ENCODE peak calls at places on chromosomes 5 and 9, in four cellular contexts. Y is mucosa of descending colon, C is NB4, M is OCI-LY7. P is an unnamed sample.

GRCh38 chr9:112327718-112328450 is 5.5 kb downstream of the PTBP3 start:
- DNase-seq in Y (no peak), C (no peak), M (no peak), P (no peak)

GRCh38 chr9:135714242-135715055 is 12.5 kb downstream of the KCNT1 start:
- DNase-seq in Y (no peak), C (no peak), M (no peak), P (no peak)

GRCh38 chr5:6759401-6759800 is 46.2 kb downstream of the TENT4A start:
- DNase-seq in Y (no peak), C (no peak), M (no peak), P (no peak)

GRCh38 chr5:136086776-136087566 is 45.7 kb upstream of the SMAD5 start:
- DNase-seq in Y (no peak), C (no peak), M (no peak), P (no peak)

GRCh38 chr5:1011226-1011631 is 2.6 kb downstream of the NKD2 start:
- DNase-seq in Y (peak; percentile 50), C (peak; percentile 54), M (peak; percentile 67), P (no peak)

GRCh38 chr5:59380350-59380951 is 513.1 kb downstream of the PDE4D start:
- DNase-seq in Y (no peak), C (peak; percentile 84), M (peak; percentile 56), P (peak; percentile 39)

GRCh38 chr9:133837644-133838597 is 99.8 kb upstream of the SARDH start:
- DNase-seq in Y (no peak), C (no peak), M (no peak), P (no peak)

GRCh38 chr9:27386759-27387158 is 89.8 kb upstream of the EQTN start:
- DNase-seq in Y (no peak), C (no peak), M (no peak), P (no peak)

GRCh38 chr9:6692891-6693361 is 47.4 kb upstream of the GLDC start:
- DNase-seq in Y (no peak), C (no peak), M (no peak), P (no peak)

GRCh38 chr5:67855523-67855922 is 360.0 kb upstream of the PIK3R1 start:
- DNase-seq in Y (no peak), C (no peak), M (no peak), P (no peak)

GRCh38 chr5:38453506-38453905 is 102.9 kb downstream of the LIFR start:
- DNase-seq in Y (no peak), C (peak; percentile 93), M (peak; percentile 91), P (no peak)

GRCh38 chr9:110545705-110546104 is 33.8 kb downstream of the SVEP1 start:
- DNase-seq in Y (no peak), C (no peak), M (no peak), P (no peak)

GRCh38 chr5:123269851-123270250 is 153.4 kb downstream of the CEP120 start:
- DNase-seq in Y (no peak), C (no peak), M (no peak), P (no peak)

GRCh38 chr5:65722575-65723424 is 795 bp downstream of the NLN start:
- DNase-seq in Y (no peak), C (peak; percentile 80), M (peak; percentile 33), P (peak; percentile 29)

GRCh38 chr9:135864447-135865049 is 42.8 kb downstream of the CAMSAP1 start:
- DNase-seq in Y (no peak), C (peak; percentile 62), M (peak; percentile 60), P (peak; percentile 50)

GRCh38 chr5:37520811-37521210 is 141.7 kb downstream of the WDR70 start:
- DNase-seq in Y (no peak), C (no peak), M (no peak), P (no peak)

GRCh38 chr9:129703667-129704355 is 38.4 kb downstream of the PRRX2 start:
- DNase-seq in Y (no peak), C (no peak), M (no peak), P (no peak)

GRCh38 chr9:115597330-115597729 is 479.4 kb upstream of the TNC start:
- DNase-seq in Y (no peak), C (no peak), M (no peak), P (no peak)

GRCh38 chr5:123881791-123882244 is 369.8 kb downstream of the CSNK1G3 start:
- DNase-seq in Y (no peak), C (no peak), M (no peak), P (no peak)

GRCh38 chr5:38008198-38008597 is 168.4 kb upstream of the GDNF start:
- DNase-seq in Y (no peak), C (no peak), M (no peak), P (no peak)

GRCh38 chr5:109388407-109388806 is 21.4 kb downstream of the PJA2 start:
- DNase-seq in Y (no peak), C (no peak), M (no peak), P (no peak)

GRCh38 chr5:66232701-66233100 is 88.6 kb downstream of the SREK1 start:
- DNase-seq in Y (no peak), C (no peak), M (no peak), P (no peak)

GRCh38 chr5:50995285-50995942 is 329.0 kb downstream of the PARP8 start:
- DNase-seq in Y (no peak), C (no peak), M (no peak), P (no peak)

GRCh38 chr5:121870489-121870888 is 18.8 kb downstream of the FTMT start:
- DNase-seq in Y (no peak), C (peak; percentile 4), M (no peak), P (no peak)

GRCh38 chr5:141362719-141363118 is 1.2 kb upstream of the PCDHGA5 start:
- DNase-seq in Y (no peak), C (no peak), M (peak; percentile 59), P (no peak)

GRCh38 chr5:141360685-141361084 is 891 bp downstream of the PCDHGB2 start:
- DNase-seq in Y (no peak), C (no peak), M (no peak), P (no peak)

GRCh38 chr5:141356133-141356532 is 1.3 kb downstream of the PCDHGA4 start:
- DNase-seq in Y (no peak), C (no peak), M (no peak), P (no peak)

GRCh38 chr5:141356950-141357349 is 2.1 kb downstream of the PCDHGA4 start:
- DNase-seq in Y (no peak), C (no peak), M (no peak), P (no peak)

DNA sequence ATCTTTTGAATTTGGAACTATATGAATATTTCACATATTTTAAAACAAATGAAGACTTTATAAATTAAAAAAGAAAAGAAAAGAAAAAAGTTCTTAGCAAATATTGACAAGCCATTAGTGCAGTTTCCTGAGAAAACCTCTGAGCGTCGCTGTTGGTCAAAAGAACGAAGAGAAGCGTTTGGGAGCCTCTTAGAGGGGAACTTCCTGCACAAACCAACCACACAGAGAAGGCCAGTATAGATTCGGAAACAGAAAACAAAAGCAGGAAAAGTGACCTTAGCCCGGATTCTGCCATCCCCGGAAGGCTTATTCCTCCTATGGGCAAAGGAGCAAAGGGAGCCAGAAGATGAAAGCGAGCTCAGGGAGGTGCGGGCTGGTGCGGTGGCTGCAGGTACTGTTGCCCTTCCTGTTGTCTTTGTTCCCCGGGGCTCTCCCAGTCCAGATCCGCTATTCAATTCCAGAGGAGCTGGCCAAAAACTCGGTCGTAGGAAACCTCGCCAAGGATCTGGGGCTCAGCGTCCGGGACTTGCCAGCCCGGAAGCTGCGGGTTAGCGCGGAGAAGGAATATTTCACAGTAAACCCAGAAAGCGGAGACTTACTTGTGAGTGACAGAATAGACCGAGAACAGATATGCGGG is at the start of gene PCDHGB2:
- DNase-seq in Y (no peak), C (peak; percentile 76), M (peak; percentile 85), P (no peak)
- H3K4me3 ChIP-seq in Y (no peak within 1 kb of the TSS), C (peak within 1 kb of the TSS; percentile 75), M (peak within 1 kb of the TSS; percentile 65), P (no peak within 1 kb of the TSS)

GRCh38 chr5:132867046-132867451 is 607 bp downstream of the UQCRQ start:
- DNase-seq in Y (no peak), C (no peak), M (no peak), P (no peak)
- TF ChIP-seq CTCF in Y (no peak), C (no peak), M (no peak), P (no peak)

GRCh38 chr5:115297043-115297442 is 589 bp upstream of the CCDC112 start:
- DNase-seq in Y (no peak), C (no peak), M (no peak), P (no peak)
- H3K4me3 ChIP-seq in Y (no peak overlapping the region), C (no peak overlapping the region), M (peak overlapping the region; percentile 62), P (no peak overlapping the region)

GRCh38 chr5:138466058-138466899 is 1.0 kb downstream of the EGR1 start:
- DNase-seq in Y (no peak), C (no peak), M (no peak), P (peak; percentile 40)

GRCh38 chr5:138463335-138464017 is 1.8 kb upstream of the EGR1 start:
- DNase-seq in Y (peak; percentile 64), C (peak; percentile 40), M (no peak), P (no peak)

GRCh38 chr5:138465288-138466057 is at the start of gene EGR1:
- DNase-seq in Y (peak; percentile 97), C (peak; percentile 92), M (peak; percentile 92), P (peak; percentile 96)

GRCh38 chr5:138464018-138464387 is 1.3 kb upstream of the EGR1 start:
- DNase-seq in Y (peak; percentile 97), C (peak; percentile 97), M (peak; percentile 95), P (peak; percentile 94)

GRCh38 chr5:138464388-138465287 is 641 bp upstream of the EGR1 start:
- DNase-seq in Y (peak; percentile 97), C (peak; percentile 99), M (peak; percentile 98), P (peak; percentile 97)
- TF ChIP-seq CTCF in Y (no peak), C (no peak), M (peak; percentile 52), P (no peak)

P was measured in lung.